ENCODE peak calls at places on chromosomes 12 and 14, in six cellular contexts. X, U, M, A, W and Q are unnamed samples.

GRCh38 chr12:121388421-121388981 is 11.4 kb upstream of the RNF34 start:
- DNase-seq in X (no peak), U (no peak), M (no peak), A (no peak), W (no peak), Q (no peak)

GRCh38 chr12:31562594-31563328 is 28.2 kb downstream of the DENND5B start:
- DNase-seq in X (no peak), U (no peak), M (no peak), A (no peak), W (no peak), Q (no peak)

GRCh38 chr12:113835433-113835832 is 130.7 kb downstream of the RBM19 start:
- DNase-seq in X (no peak), U (no peak), M (no peak), A (no peak), W (no peak), Q (no peak)

GRCh38 chr12:104458645-104459555 is 2.2 kb downstream of the CHST11 start:
- DNase-seq in X (no peak), U (no peak), M (no peak), A (peak; percentile 20), W (no peak), Q (no peak)

GRCh38 chr14:38143651-38144505 is 63.8 kb upstream of the SSTR1 start:
- DNase-seq in X (no peak), U (no peak), M (no peak), A (no peak), W (no peak), Q (no peak)

GRCh38 chr12:2999265-2999841 is 40.2 kb downstream of the TEAD4 start:
- DNase-seq in X (no peak), U (no peak), M (peak; percentile 92), A (no peak), W (no peak), Q (no peak)

GRCh38 chr12:80632835-80633234 is 74.6 kb upstream of the MYF6 start:
- DNase-seq in X (no peak), U (no peak), M (peak; percentile 30), A (peak; percentile 5), W (no peak), Q (no peak)

GRCh38 chr14:93538411-93538810 is 107.7 kb downstream of the UNC79 start:
- DNase-seq in X (no peak), U (no peak), M (no peak), A (no peak), W (no peak), Q (no peak)

GRCh38 chr12:40162022-40162421 is 56.1 kb upstream of the SLC2A13 start:
- DNase-seq in X (no peak), U (no peak), M (no peak), A (no peak), W (no peak), Q (no peak)

GRCh38 chr14:25259470-25259869 is 209.5 kb upstream of the STXBP6 start:
- DNase-seq in X (no peak), U (no peak), M (no peak), A (no peak), W (no peak), Q (no peak)

GRCh38 chr14:100765991-100766390 is 39.3 kb downstream of the DLK1 start:
- DNase-seq in X (no peak), U (no peak), M (no peak), A (no peak), W (no peak), Q (no peak)

GRCh38 chr14:103408491-103409155 is 23.4 kb downstream of the MARK3 start:
- DNase-seq in X (no peak), U (no peak), M (no peak), A (no peak), W (no peak), Q (no peak)

GRCh38 chr14:74531467-74531866 is 37.9 kb downstream of the ISCA2 start:
- DNase-seq in X (no peak), U (no peak), M (no peak), A (no peak), W (no peak), Q (no peak)

GRCh38 chr14:94690896-94691657 is 78.8 kb downstream of the GSC start:
- DNase-seq in X (no peak), U (no peak), M (no peak), A (no peak), W (no peak), Q (no peak)

GRCh38 chr12:121189061-121189886 is 20.7 kb upstream of the P2RX4 start:
- DNase-seq in X (no peak), U (no peak), M (no peak), A (no peak), W (no peak), Q (no peak)

GRCh38 chr12:115108129-115109100 is 424.4 kb upstream of the TBX3 start:
- DNase-seq in X (no peak), U (no peak), M (no peak), A (no peak), W (no peak), Q (no peak)

GRCh38 chr12:62224601-62225000 is 35.6 kb upstream of the USP15 start:
- DNase-seq in X (no peak), U (no peak), M (no peak), A (no peak), W (no peak), Q (no peak)

GRCh38 chr14:24394275-24394674 is 4.5 kb upstream of the NYNRIN start:
- DNase-seq in X (no peak), U (no peak), M (no peak), A (no peak), W (no peak), Q (no peak)

GRCh38 chr12:62799126-62799736 is 135.7 kb downstream of the PPM1H start:
- DNase-seq in X (peak; percentile 84), U (peak; percentile 9), M (no peak), A (peak; percentile 71), W (peak; percentile 19), Q (no peak)

GRCh38 chr12:76946451-76946850 is 67.6 kb upstream of the CSRP2 start:
- DNase-seq in X (no peak), U (no peak), M (no peak), A (no peak), W (no peak), Q (no peak)

GRCh38 chr14:53458368-53458814 is 305.3 kb upstream of the DDHD1 start:
- DNase-seq in X (no peak), U (no peak), M (no peak), A (no peak), W (no peak), Q (no peak)

GRCh38 chr14:73198253-73198652 is 39.1 kb upstream of the PAPLN start:
- DNase-seq in X (no peak), U (no peak), M (no peak), A (no peak), W (no peak), Q (no peak)

GRCh38 chr12:69966409-69966808 is 141.4 kb downstream of the MYRFL start:
- DNase-seq in X (no peak), U (no peak), M (peak; percentile 71), A (no peak), W (no peak), Q (no peak)

GRCh38 chr14:90319173-90319572 is 12.6 kb downstream of the NRDE2 start:
- DNase-seq in X (no peak), U (no peak), M (no peak), A (no peak), W (no peak), Q (no peak)

GRCh38 chr14:80996049-80996901 is 40.9 kb downstream of the TSHR start:
- DNase-seq in X (peak; percentile 74), U (no peak), M (peak; percentile 32), A (peak; percentile 52), W (peak; percentile 21), Q (no peak)

GRCh38 chr12:2076196-2076570 is 23.4 kb downstream of the CACNA1C start:
- DNase-seq in X (no peak), U (no peak), M (no peak), A (no peak), W (no peak), Q (no peak)

GRCh38 chr14:39665084-39665483 is 232.9 kb upstream of the FBXO33 start:
- DNase-seq in X (no peak), U (no peak), M (no peak), A (no peak), W (no peak), Q (no peak)

GRCh38 chr12:124603910-124604775 is 36.7 kb upstream of the NCOR2 start:
- DNase-seq in X (no peak), U (no peak), M (no peak), A (no peak), W (no peak), Q (no peak)

GRCh38 chr12:121843236-121843982 is 15.2 kb downstream of the HPD start:
- DNase-seq in X (no peak), U (no peak), M (no peak), A (no peak), W (no peak), Q (no peak)

GRCh38 chr12:117284160-117284559 is 77.3 kb downstream of the NOS1 start:
- DNase-seq in X (no peak), U (no peak), M (no peak), A (no peak), W (no peak), Q (no peak)

GRCh38 chr14:79074501-79074900 is 904.3 kb downstream of the NRXN3 start:
- DNase-seq in X (no peak), U (no peak), M (no peak), A (no peak), W (no peak), Q (no peak)

GRCh38 chr12:29208935-29209701 is 60.0 kb downstream of the FAR2 start:
- DNase-seq in X (no peak), U (no peak), M (no peak), A (no peak), W (no peak), Q (no peak)